ENCODE peak calls at places on chromosomes 5 and 9, in four cellular contexts. One of them, this sample, is unnamed.

GRCh38 chr9:106286249-106286648 is 576.7 kb upstream of the ZNF462 start:
- DNase-seq in HepG2: no peak
- DNase-seq in K562: no peak
- DNase-seq in A549: peak
- DNase-seq in this sample: no peak

GRCh38 chr5:66129184-66129583 is 14.9 kb upstream of the SREK1 start:
- DNase-seq in HepG2: no peak
- DNase-seq in K562: no peak
- DNase-seq in A549: no peak
- DNase-seq in this sample: no peak

GRCh38 chr5:142960309-142960696 is 190.1 kb downstream of the ARHGAP26 start:
- DNase-seq in HepG2: peak
- DNase-seq in K562: no peak
- DNase-seq in A549: peak
- DNase-seq in this sample: peak

GRCh38 chr9:107333363-107333762 is 50.3 kb downstream of the RAD23B start:
- DNase-seq in HepG2: no peak
- DNase-seq in K562: no peak
- DNase-seq in A549: no peak
- DNase-seq in this sample: no peak

GRCh38 chr9:20552874-20553624 is 69.2 kb downstream of the MLLT3 start:
- DNase-seq in HepG2: peak
- DNase-seq in K562: no peak
- DNase-seq in A549: peak
- DNase-seq in this sample: peak

GRCh38 chr9:130444565-130445221 is at the start of gene ASS1:
- DNase-seq in HepG2: peak
- DNase-seq in K562: peak
- DNase-seq in A549: no peak
- DNase-seq in this sample: no peak

GRCh38 chr9:134059661-134060395 is 8.0 kb downstream of the BRD3 start:
- DNase-seq in HepG2: no peak
- DNase-seq in K562: no peak
- DNase-seq in A549: no peak
- DNase-seq in this sample: no peak

GRCh38 chr9:70112981-70113380 is 69.3 kb downstream of the MAMDC2 start:
- DNase-seq in HepG2: peak
- DNase-seq in K562: no peak
- DNase-seq in A549: no peak
- DNase-seq in this sample: no peak

GRCh38 chr5:94153736-94154450 is 412.5 kb upstream of the POU5F2 start:
- DNase-seq in HepG2: no peak
- DNase-seq in K562: no peak
- DNase-seq in A549: no peak
- DNase-seq in this sample: peak

GRCh38 chr5:75848077-75848476 is 130.8 kb upstream of the POC5 start:
- DNase-seq in HepG2: no peak
- DNase-seq in K562: no peak
- DNase-seq in A549: no peak
- DNase-seq in this sample: no peak

GRCh38 chr5:147348046-147348445 is 113.2 kb downstream of the STK32A start:
- DNase-seq in HepG2: no peak
- DNase-seq in K562: no peak
- DNase-seq in A549: no peak
- DNase-seq in this sample: peak

GRCh38 chr5:78560456-78560855 is 88.1 kb downstream of the LHFPL2 start:
- DNase-seq in HepG2: no peak
- DNase-seq in K562: no peak
- DNase-seq in A549: no peak
- DNase-seq in this sample: no peak

GRCh38 chr9:111833941-111834340 is 39.2 kb upstream of the SHOC1 start:
- DNase-seq in HepG2: no peak
- DNase-seq in K562: no peak
- DNase-seq in A549: no peak
- DNase-seq in this sample: peak

GRCh38 chr5:168796840-168797548 is 217.8 kb upstream of the PANK3 start:
- DNase-seq in HepG2: no peak
- DNase-seq in K562: no peak
- DNase-seq in A549: no peak
- DNase-seq in this sample: no peak

GRCh38 chr9:114093031-114093471 is 6.0 kb downstream of the KIF12 start:
- DNase-seq in HepG2: no peak
- DNase-seq in K562: no peak
- DNase-seq in A549: no peak
- DNase-seq in this sample: no peak

GRCh38 chr9:35844628-35845301 is 15.7 kb downstream of the TMEM8B start:
- DNase-seq in HepG2: no peak
- DNase-seq in K562: no peak
- DNase-seq in A549: peak
- DNase-seq in this sample: peak

GRCh38 chr9:136342191-136343120 is 15.1 kb downstream of the GPSM1 start:
- DNase-seq in HepG2: no peak
- DNase-seq in K562: peak
- DNase-seq in A549: peak
- DNase-seq in this sample: peak

GRCh38 chr9:124191691-124192208 is 66.0 kb upstream of the NEK6 start:
- DNase-seq in HepG2: no peak
- DNase-seq in K562: no peak
- DNase-seq in A549: no peak
- DNase-seq in this sample: no peak

GRCh38 chr9:93083592-93084470 is 12.2 kb upstream of the CARD19 start:
- DNase-seq in HepG2: no peak
- DNase-seq in K562: no peak
- DNase-seq in A549: no peak
- DNase-seq in this sample: no peak

GRCh38 chr9:93084471-93084881 is 11.5 kb upstream of the CARD19 start:
- DNase-seq in HepG2: no peak
- DNase-seq in K562: no peak
- DNase-seq in A549: no peak
- DNase-seq in this sample: no peak

GRCh38 chr9:93081931-93082330 is 14.1 kb upstream of the CARD19 start:
- DNase-seq in HepG2: no peak
- DNase-seq in K562: no peak
- DNase-seq in A549: no peak
- DNase-seq in this sample: peak

GRCh38 chr9:93081081-93081529 is 14.9 kb upstream of the CARD19 start:
- DNase-seq in HepG2: no peak
- DNase-seq in K562: no peak
- DNase-seq in A549: no peak
- DNase-seq in this sample: no peak

GRCh38 chr9:93082841-93083411 is 13.1 kb upstream of the CARD19 start:
- DNase-seq in HepG2: no peak
- DNase-seq in K562: no peak
- DNase-seq in A549: no peak
- DNase-seq in this sample: no peak
- TF ChIP-seq SMC3 in HepG2: no peak
- TF ChIP-seq SMC3 in K562: no peak
- TF ChIP-seq SMC3 in A549: no peak
- TF ChIP-seq SMC3 in this sample: no peak

DNA sequence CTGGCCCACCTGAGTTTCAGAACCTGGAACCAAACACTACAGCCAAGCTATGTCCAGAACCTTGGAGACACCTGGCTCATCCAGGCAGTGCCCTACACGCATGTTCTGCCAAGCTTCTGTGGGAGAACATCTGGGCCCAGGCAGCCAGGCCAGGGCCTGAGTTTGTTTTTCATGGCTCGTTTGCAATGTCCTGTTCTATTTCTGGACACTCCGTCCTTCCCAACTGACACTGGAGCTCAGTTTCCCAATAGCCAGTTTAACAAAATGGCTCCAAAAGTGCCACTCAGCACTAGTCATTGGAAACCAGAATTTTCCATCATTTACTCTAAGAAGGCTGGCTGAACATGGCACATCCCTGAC is 38.6 kb downstream of the SH3RF2 start:
- DNase-seq in HepG2: no peak
- DNase-seq in K562: no peak
- DNase-seq in A549: no peak
- DNase-seq in this sample: no peak
- H3K27ac ChIP-seq in HepG2: no peak
- H3K27ac ChIP-seq in K562: no peak
- H3K27ac ChIP-seq in A549: peak
- H3K27ac ChIP-seq in this sample: no peak

DNA sequence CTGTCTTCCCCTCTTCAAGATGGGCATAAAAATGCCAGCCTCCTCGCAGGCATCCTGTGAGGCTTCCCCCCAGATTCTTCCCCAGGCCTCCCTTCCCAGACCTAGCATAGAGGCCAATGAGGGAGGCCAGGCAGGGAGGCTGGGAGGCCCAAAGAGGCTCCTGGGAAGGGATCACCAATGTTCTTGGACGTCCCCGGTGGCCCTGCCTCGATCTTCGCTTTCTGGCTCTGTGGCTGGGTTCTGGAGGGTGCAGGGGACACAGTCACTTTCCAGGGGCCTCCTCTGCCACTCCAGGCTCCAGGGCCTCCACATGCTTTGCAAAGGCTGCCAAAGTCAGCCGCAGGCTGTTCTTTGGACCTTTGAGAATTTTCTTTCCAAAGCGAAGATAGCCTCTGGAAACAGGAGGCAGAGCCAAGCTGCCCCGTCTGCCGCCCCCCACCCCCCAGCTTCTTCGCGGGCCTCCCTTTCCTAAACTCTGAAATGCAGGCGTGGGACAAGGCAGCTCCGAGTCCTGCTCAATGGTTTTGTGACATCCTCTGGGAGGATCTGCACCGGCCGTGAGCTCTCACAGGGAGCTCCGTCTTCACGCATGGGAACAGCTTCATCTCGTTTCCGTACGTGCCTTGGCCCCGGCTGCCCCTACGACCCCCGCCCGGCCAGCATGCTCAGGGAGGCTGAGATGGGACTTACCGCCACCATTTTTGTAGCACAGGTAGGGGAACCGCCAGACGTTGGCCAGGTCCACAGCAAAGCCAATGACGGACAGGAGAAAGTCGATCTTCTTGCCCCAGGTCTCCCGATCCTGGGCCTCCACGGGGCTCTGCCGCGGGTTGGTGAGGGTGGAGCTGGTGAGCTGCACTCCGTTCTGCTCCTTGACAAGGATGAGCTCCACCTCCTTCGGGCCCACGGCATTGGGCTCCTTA is 2.8 kb downstream of the SLC6A3 start:
- DNase-seq in HepG2: no peak
- DNase-seq in K562: no peak
- DNase-seq in A549: no peak
- DNase-seq in this sample: no peak
- TF ChIP-seq MAZ in HepG2: no peak
- TF ChIP-seq MAZ in K562: no peak
- TF ChIP-seq MAZ in A549: no peak
- TF ChIP-seq MAZ in this sample: no peak

GRCh38 chr5:119398713-119399492 is 43.1 kb downstream of the TNFAIP8 start:
- DNase-seq in HepG2: peak
- DNase-seq in K562: no peak
- DNase-seq in A549: peak
- DNase-seq in this sample: no peak
- TF ChIP-seq SMC3 in HepG2: no peak
- TF ChIP-seq SMC3 in K562: no peak
- TF ChIP-seq SMC3 in A549: no peak
- TF ChIP-seq SMC3 in this sample: no peak

GRCh38 chr9:27154923-27155322 is 45.9 kb downstream of the TEK start:
- DNase-seq in HepG2: no peak
- DNase-seq in K562: no peak
- DNase-seq in A549: no peak
- DNase-seq in this sample: peak

GRCh38 chr9:27145143-27145542 is 36.1 kb downstream of the TEK start:
- DNase-seq in HepG2: no peak
- DNase-seq in K562: no peak
- DNase-seq in A549: no peak
- DNase-seq in this sample: no peak

GRCh38 chr9:27151693-27152397 is 42.8 kb downstream of the TEK start:
- DNase-seq in HepG2: no peak
- DNase-seq in K562: no peak
- DNase-seq in A549: no peak
- DNase-seq in this sample: peak

GRCh38 chr9:27152398-27152715 is 43.3 kb downstream of the TEK start:
- DNase-seq in HepG2: no peak
- DNase-seq in K562: no peak
- DNase-seq in A549: no peak
- DNase-seq in this sample: no peak

GRCh38 chr9:27150758-27151431 is 41.9 kb downstream of the TEK start:
- DNase-seq in HepG2: no peak
- DNase-seq in K562: no peak
- DNase-seq in A549: no peak
- DNase-seq in this sample: peak
- H3K27ac ChIP-seq in HepG2: no peak
- H3K27ac ChIP-seq in K562: no peak
- H3K27ac ChIP-seq in A549: no peak
- H3K27ac ChIP-seq in this sample: peak

DNA sequence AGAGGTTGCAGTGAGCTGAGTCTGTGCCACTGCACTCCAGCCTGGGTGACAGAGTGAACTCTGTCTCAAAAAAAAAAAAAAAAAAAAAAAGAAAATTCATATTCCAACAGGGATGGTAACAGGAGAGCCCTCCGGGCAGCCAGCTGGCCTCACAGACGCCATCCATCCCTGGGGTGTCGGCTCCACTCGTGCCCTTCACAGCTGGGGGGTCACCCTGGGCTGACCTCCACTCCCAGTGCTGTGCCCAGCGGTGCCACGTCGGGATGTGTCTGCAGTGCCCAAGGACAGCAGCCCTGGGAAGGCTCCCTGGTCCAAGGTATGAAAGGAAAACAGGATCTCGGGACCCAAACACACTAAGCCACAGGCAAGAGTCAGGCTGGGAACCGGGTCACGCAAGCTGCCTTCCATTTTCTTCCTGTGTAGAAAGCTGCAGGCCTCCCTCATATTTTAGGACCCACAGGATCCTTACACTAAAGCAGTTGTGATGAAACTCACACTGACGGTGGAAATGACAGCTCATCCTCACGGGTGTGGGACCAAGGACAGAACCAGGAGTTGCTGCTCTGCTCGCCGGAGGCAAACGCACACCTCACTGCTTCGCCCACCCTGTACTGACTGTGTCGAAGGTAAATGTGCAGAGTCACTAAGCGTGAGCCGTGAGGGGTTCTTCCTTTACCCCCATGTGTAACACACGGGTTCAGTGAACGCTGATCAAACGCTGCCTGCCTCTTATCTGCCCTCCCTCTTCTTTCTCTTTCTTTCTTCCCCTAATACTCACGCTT is 5.3 kb downstream of the SLC12A7 start:
- DNase-seq in HepG2: peak
- DNase-seq in K562: no peak
- DNase-seq in A549: no peak
- DNase-seq in this sample: no peak
- TF ChIP-seq MAZ in HepG2: no peak
- TF ChIP-seq MAZ in K562: no peak
- TF ChIP-seq MAZ in A549: no peak
- TF ChIP-seq MAZ in this sample: no peak

This sample was measured in IMR-90.